ENCODE peak calls at places on chromosomes 4 and X, in six cellular contexts. E is heart left ventricle, S is vagina, A is body of pancreas, R is upper lobe of left lung, X is stomach. I is an unnamed sample.

GRCh38 chr4:115126487-115126886 is 13.1 kb upstream of the NDST4 start:
- DNase-seq in R (no peak), E (no peak), S (no peak), X (no peak), A (no peak), I (no peak)

GRCh38 chr4:57132746-57133142 is 22.6 kb upstream of the IGFBP7 start:
- DNase-seq in A (no peak), R (no peak), X (no peak), E (no peak), S (no peak), I (no peak)

GRCh38 chrX:105018865-105019264 is 201.6 kb downstream of the TEX13A start:
- DNase-seq in X (no peak), S (no peak), E (no peak), A (no peak), R (no peak), I (no peak)

GRCh38 chrX:39519213-39519544 is 578.6 kb downstream of the BCOR start:
- DNase-seq in A (peak), E (no peak), X (peak), R (no peak), S (no peak), I (no peak)

GRCh38 chrX:154436597-154437397 is at the start of gene GDI1:
- DNase-seq in A (peak), E (peak), R (peak), S (no peak), X (peak), I (no peak)

GRCh38 chrX:2521927-2522386 is 21.2 kb upstream of the DHRSX start:
- DNase-seq in R (no peak), E (no peak), S (no peak), X (no peak), A (no peak), I (no peak)

GRCh38 chrX:18983711-18984380 is at the start of gene PHKA2:
- DNase-seq in E (peak), R (peak), A (peak), X (peak), S (no peak), I (peak)

GRCh38 chr4:33924239-33924638 is 2320.1 kb downstream of the ARAP2 start:
- DNase-seq in X (no peak), A (no peak), S (no peak), R (peak), E (no peak), I (no peak)

GRCh38 chrX:132965461-132965860 is 7.0 kb upstream of the HS6ST2 start:
- DNase-seq in X (no peak), A (no peak), R (no peak), S (no peak), E (no peak), I (no peak)

GRCh38 chrX:16822723-16823122 is 36.5 kb downstream of the TXLNG start:
- DNase-seq in S (no peak), R (no peak), A (no peak), X (no peak), E (no peak), I (no peak)

GRCh38 chr4:76342191-76342590 is 35.7 kb downstream of the STBD1 start:
- DNase-seq in S (no peak), E (no peak), A (no peak), X (no peak), R (peak), I (no peak)

GRCh38 chr4:111946789-111947188 is 198.5 kb upstream of the FAM241A start:
- DNase-seq in S (no peak), E (no peak), A (no peak), X (no peak), R (no peak), I (no peak)

GRCh38 chr4:111941957-111942356 is 203.3 kb upstream of the FAM241A start:
- DNase-seq in X (no peak), E (no peak), A (no peak), S (no peak), R (no peak), I (no peak)

GRCh38 chr4:111945014-111945413 is 200.2 kb upstream of the FAM241A start:
- DNase-seq in X (no peak), A (no peak), R (no peak), E (no peak), S (no peak), I (no peak)

DNA sequence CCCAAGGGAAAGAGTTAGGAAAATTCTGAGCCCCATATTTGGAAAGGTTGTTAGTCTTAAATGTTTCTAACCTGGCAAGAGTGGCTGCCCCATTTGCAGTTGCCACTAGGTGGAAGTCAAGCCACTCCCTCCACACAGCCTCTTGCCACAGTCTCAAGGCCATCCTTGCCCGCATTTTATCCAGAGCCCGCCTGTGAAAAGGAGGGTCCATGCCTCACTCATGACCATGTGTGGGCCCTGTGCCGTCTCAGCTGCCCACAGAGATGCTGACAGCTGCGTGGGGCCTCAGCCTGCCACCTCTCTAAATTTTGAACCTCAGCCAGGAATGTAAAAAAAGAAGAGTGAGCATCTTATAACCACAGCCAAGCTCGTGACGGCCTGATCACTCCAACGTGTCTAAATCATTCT is 201.5 kb upstream of the FAM241A start:
- DNase-seq in E (no peak), A (peak), R (peak), S (no peak), X (peak), I (no peak)
- TF ChIP-seq CTCF in E (no peak), A (no peak), R (peak), S (no peak), X (peak), I (no peak)

DNA sequence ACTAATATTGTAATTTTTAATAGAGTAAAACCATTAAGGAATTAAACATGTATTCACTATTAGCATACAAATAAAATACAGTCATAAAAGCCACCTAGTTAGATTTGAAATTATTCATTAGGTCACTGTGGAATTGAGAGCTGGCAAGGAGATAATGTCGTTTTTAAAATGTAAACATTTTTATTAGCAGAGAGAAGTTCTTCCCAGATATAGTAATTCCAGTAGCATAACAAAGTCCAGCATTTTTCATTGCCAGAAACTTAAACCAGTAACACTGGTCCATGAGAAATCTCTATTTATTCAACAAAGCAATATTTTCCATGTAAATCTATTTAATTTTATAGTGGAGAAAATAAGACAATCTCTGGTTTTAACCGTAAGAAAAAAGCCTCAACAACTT is 17.5 kb downstream of the ENOX2 start:
- DNase-seq in E (no peak), S (no peak), A (no peak), X (no peak), R (no peak), I (no peak)
- H3K4me3 ChIP-seq in E (no peak), S (no peak), A (no peak), X (no peak), R (no peak), I (no peak)

DNA sequence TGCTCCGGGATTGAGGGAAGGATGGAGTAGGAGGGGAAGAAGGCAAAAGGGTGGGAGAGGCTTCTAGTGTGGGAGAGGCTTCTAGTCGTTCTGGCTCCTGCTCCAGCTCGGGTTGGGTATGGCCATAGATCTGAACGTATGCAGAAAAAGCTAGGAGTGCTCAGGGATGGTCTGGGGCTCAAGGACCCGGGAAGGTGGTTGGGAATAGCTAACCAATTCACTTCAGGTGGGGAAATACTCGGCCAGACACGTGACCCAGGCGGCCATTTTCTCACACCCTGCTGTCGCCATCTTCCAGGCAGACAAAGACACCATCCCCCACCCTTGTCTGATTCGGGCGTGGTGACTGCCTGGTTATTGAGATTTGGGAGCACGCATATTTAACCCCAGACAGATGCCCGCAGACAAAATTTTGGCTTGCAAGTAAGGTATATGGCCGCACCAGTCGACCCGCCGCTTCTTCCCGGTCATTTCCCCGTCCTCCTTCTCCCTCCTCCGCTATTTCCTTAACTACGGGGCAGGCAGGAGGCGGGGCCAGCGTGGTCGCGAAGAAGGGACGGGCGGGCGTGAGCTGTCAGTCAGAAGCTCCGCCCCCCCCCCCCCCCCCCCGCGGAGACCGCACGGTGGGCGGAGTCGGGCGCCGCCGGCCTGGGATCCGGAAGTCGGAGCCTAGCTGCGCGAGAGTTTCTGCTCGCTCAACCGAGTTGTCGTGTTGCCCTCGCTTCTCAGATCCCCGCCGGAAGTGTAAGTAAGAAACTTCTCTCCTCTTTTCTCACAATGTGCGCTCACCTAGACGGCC is at the start of gene GNL3L:
- DNase-seq in A (peak), X (peak), S (no peak), E (peak), R (peak), I (peak)
- TF ChIP-seq POLR2A in A (no peak), X (no peak), S (no peak), E (no peak), R (no peak), I (no peak)

GRCh38 chrX:73849054-73849453 is 286.1 kb downstream of the CHIC1 start:
- DNase-seq in E (no peak), X (no peak), S (no peak), A (no peak), R (no peak), I (no peak)

GRCh38 chrX:73847991-73848390 is 285.0 kb downstream of the CHIC1 start:
- DNase-seq in X (no peak), A (no peak), R (no peak), E (no peak), S (no peak), I (no peak)

GRCh38 chrX:73851014-73852009 is 288.3 kb downstream of the CHIC1 start:
- DNase-seq in S (no peak), E (no peak), R (peak), X (peak), A (peak), I (no peak)

GRCh38 chrX:73852022-73852421 is 289.0 kb downstream of the CHIC1 start:
- DNase-seq in R (no peak), E (no peak), S (no peak), X (no peak), A (no peak), I (no peak)

GRCh38 chrX:73850124-73851013 is 287.4 kb downstream of the CHIC1 start:
- DNase-seq in R (peak), E (no peak), S (no peak), X (peak), A (peak), I (no peak)
- TF ChIP-seq CTCF in R (no peak), E (no peak), S (no peak), X (no peak), A (no peak), I (no peak)

GRCh38 chr4:70734971-70735370 is 13.2 kb downstream of the RUFY3 start:
- DNase-seq in R (no peak), E (no peak), S (no peak), X (no peak), A (no peak), I (no peak)
- H3K4me3 ChIP-seq in R (peak), E (peak), S (peak), X (peak), A (no peak), I (no peak)